ENCODE peak calls at places on chromosomes 16 and 17, in four cellular contexts. A, O, L and F are unnamed samples.

GRCh38 chr17:7435676-7436555 is 681 bp downstream of the TMEM102 start:
- DNase-seq in A (no peak), O (no peak), L (no peak), F (no peak)

GRCh38 chr16:80337786-80338185 is 203.0 kb upstream of the DYNLRB2 start:
- DNase-seq in A (no peak), O (no peak), L (no peak), F (no peak)

GRCh38 chr16:80259289-80259805 is 281.4 kb upstream of the DYNLRB2 start:
- DNase-seq in A (no peak), O (no peak), L (no peak), F (no peak)

GRCh38 chr17:44907696-44908470 is 7.4 kb downstream of the GFAP start:
- DNase-seq in A (no peak), O (no peak), L (no peak), F (no peak)

GRCh38 chr16:88451586-88452484 is 1.2 kb upstream of the ZFPM1 start:
- DNase-seq in A (no peak), O (no peak), L (no peak), F (no peak)

GRCh38 chr17:78351449-78352006 is 8.3 kb downstream of the SOCS3 start:
- DNase-seq in A (peak; percentile 98), O (no peak), L (peak; percentile 96), F (peak; percentile 100)

GRCh38 chr17:50059759-50060273 is 3.9 kb downstream of the ITGA3 start:
- DNase-seq in A (no peak), O (no peak), L (peak; percentile 56), F (peak; percentile 70)

GRCh38 chr16:69861276-69862030 is 89.7 kb upstream of the CLEC18A start:
- DNase-seq in A (peak; percentile 63), O (no peak), L (peak; percentile 73), F (peak; percentile 66)

GRCh38 chr17:81119223-81120148 is 45.8 kb upstream of the PVALEF start:
- DNase-seq in A (peak; percentile 63), O (peak; percentile 91), L (peak; percentile 96), F (peak; percentile 96)